ENCODE peak calls at places on chromosomes 4 and X, in five cellular contexts. L is hepatocyte, K is IMR-90, R is left lung, S is aorta. H is an unnamed sample. For H3K4me1, the result is how much of the 10 kb centered on the place peaks cover.

GRCh38 chrX:71143508-71143907 is 1.1 kb upstream of the NLGN3 start:
- DNase-seq in L (no peak), K (peak), R (no peak), S (peak), H (no peak)

GRCh38 chrX:114584983-114585842 is 1.3 kb downstream of the HTR2C start:
- DNase-seq in L (no peak), K (no peak), R (no peak), S (no peak), H (no peak)

GRCh38 chr4:72701987-72702819 is 133.2 kb upstream of the ADAMTS3 start:
- DNase-seq in L (peak), K (peak), R (no peak), S (no peak), H (peak)

GRCh38 chr4:149741186-149741831 is 74.3 kb downstream of the IQCM start:
- DNase-seq in L (no peak), K (no peak), R (no peak), S (no peak), H (no peak)

GRCh38 chr4:113837397-113837796 is 75.9 kb upstream of the CAMK2D start:
- DNase-seq in L (peak), K (peak), R (no peak), S (no peak), H (no peak)

GRCh38 chr4:118842055-118842454 is 6.1 kb upstream of the SEC24D start:
- DNase-seq in L (no peak), K (peak), R (no peak), S (no peak), H (no peak)

GRCh38 chr4:16205298-16206164 is 20.7 kb downstream of the TAPT1 start:
- DNase-seq in L (peak), K (no peak), R (no peak), S (no peak), H (no peak)

GRCh38 chr4:5143940-5144339 is 92.7 kb downstream of the STK32B start:
- DNase-seq in L (no peak), K (no peak), R (no peak), S (no peak), H (no peak)

GRCh38 chr4:15996773-15997172 is 33.8 kb upstream of the FGFBP2 start:
- DNase-seq in L (no peak), K (peak), R (no peak), S (no peak), H (no peak)

GRCh38 chr4:94457692-94458106 is 6.0 kb downstream of the PDLIM5 start:
- DNase-seq in L (no peak), K (no peak), R (no peak), S (no peak), H (peak)
- H3K4me1 ChIP-seq in L (under half), K (under half), R (under half), S (under half), H (under half)

DNA sequence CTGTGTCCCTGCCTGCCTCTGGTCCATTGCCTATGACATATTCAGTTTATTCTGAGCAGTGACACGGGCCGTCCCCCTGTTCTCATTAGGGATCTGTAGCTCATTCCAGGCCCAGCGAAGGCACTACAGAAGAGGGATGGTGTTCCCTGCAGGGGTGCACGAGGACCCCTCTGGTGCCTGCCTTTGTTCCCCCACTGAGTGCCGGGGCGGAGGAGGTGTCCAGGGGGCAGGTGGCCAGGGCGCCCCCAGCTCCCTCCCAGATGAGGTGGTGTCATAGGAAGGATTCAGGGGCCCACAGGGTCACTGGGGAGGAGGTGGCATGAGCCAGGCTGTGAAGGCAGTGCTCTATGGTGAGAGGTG is 61.0 kb downstream of the SORCS2 start:
- DNase-seq in L (no peak), K (no peak), R (no peak), S (no peak), H (no peak)
- H3K4me1 ChIP-seq in L (under half), K (under half), R (under half), S (under half), H (half or more)

GRCh38 chr4:7823416-7823824 is 116.2 kb downstream of the AFAP1 start:
- DNase-seq in L (peak), K (no peak), R (no peak), S (peak), H (no peak)
- H3K4me1 ChIP-seq in L (under half), K (under half), R (under half), S (under half), H (under half)

GRCh38 chr4:60215906-60216305 is 984.2 kb upstream of the ADGRL3 start:
- DNase-seq in L (no peak), K (no peak), R (no peak), S (no peak), H (no peak)
- H3K4me1 ChIP-seq in L (under half), K (under half), R (under half), S (under half), H (under half)

DNA sequence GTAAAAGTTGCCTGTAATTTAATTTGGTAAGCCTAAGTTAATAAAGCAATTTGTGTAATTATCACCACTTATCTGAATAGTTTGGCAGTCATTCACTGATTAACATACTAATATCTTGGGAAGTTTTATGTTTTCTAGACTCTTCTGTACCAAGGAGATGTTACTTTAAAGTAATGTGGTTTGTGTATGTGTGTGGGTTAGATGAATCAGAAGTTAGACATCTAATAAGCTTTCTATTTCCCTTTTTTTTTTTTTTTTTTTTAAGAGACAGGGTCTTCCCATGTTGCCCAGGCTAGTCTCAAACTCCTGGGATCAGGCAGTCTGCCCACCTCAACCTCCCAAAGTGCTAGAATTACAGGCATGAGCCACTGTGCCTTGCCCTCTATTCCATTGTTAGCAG is 5.3 kb downstream of the SLAIN2 start:
- DNase-seq in L (no peak), K (peak), R (no peak), S (no peak), H (no peak)
- H3K4me1 ChIP-seq in L (under half), K (under half), R (half or more), S (under half), H (under half)

GRCh38 chr4:336893-337142 is 796 bp upstream of the ZNF141 start:
- DNase-seq in L (peak), K (no peak), R (no peak), S (no peak), H (no peak)

GRCh38 chr4:337143-337931 is at the start of gene ZNF141:
- DNase-seq in L (peak), K (peak), R (peak), S (peak), H (peak)

GRCh38 chr4:336099-336892 is 1.3 kb upstream of the ZNF141 start:
- DNase-seq in L (peak), K (no peak), R (peak), S (peak), H (no peak)

GRCh38 chr4:338759-339097 is 1.1 kb downstream of the ZNF141 start:
- DNase-seq in L (no peak), K (no peak), R (no peak), S (no peak), H (no peak)

GRCh38 chr4:337932-338758 is 531 bp downstream of the ZNF141 start:
- DNase-seq in L (peak), K (peak), R (peak), S (no peak), H (peak)
- H3K4me1 ChIP-seq in L (under half), K (under half), R (under half), S (under half), H (under half)

GRCh38 chr4:10179957-10180602 is 63.5 kb upstream of the WDR1 start:
- DNase-seq in L (no peak), K (peak), R (no peak), S (no peak), H (no peak)

GRCh38 chr4:10180603-10180926 is 64.0 kb upstream of the WDR1 start:
- DNase-seq in L (no peak), K (no peak), R (no peak), S (no peak), H (peak)

GRCh38 chr4:10181745-10182445 is 65.3 kb upstream of the WDR1 start:
- DNase-seq in L (no peak), K (no peak), R (no peak), S (no peak), H (no peak)

GRCh38 chr4:10182446-10183424 is 66.1 kb upstream of the WDR1 start:
- DNase-seq in L (no peak), K (no peak), R (no peak), S (no peak), H (no peak)

GRCh38 chr4:10180927-10181744 is 64.5 kb upstream of the WDR1 start:
- DNase-seq in L (no peak), K (peak), R (no peak), S (no peak), H (peak)
- H3K4me1 ChIP-seq in L (under half), K (under half), R (under half), S (under half), H (under half)

GRCh38 chr4:140097572-140097971 is 56.4 kb downstream of the MAML3 start:
- DNase-seq in L (no peak), K (no peak), R (no peak), S (no peak), H (no peak)

GRCh38 chr4:140095694-140096482 is 58.1 kb downstream of the MAML3 start:
- DNase-seq in L (peak), K (peak), R (peak), S (peak), H (no peak)

GRCh38 chr4:140094701-140095420 is 59.1 kb downstream of the MAML3 start:
- DNase-seq in L (peak), K (peak), R (peak), S (peak), H (no peak)

GRCh38 chr4:140096921-140097320 is 57.1 kb downstream of the MAML3 start:
- DNase-seq in L (no peak), K (peak), R (no peak), S (no peak), H (no peak)

DNA sequence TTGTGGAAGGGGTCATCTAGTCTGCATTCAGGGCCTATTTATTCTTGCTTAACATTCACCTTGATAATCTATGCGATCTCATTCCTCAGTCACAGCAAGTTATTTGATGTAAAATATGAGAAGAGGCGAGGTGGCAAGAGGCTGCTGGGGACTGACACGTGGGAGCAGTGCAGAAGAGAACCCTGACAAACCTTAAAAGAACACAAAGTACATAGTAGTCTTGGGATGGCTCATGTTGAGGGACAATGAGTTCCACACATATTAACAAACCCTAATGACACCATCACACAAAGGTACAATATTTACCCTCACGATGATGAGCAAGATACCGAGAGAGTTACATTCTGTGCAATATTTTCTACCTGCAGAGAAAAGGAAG is 57.5 kb downstream of the MAML3 start:
- DNase-seq in L (no peak), K (no peak), R (no peak), S (no peak), H (no peak)
- H3K4me1 ChIP-seq in L (half or more), K (under half), R (half or more), S (under half), H (under half)

DNA sequence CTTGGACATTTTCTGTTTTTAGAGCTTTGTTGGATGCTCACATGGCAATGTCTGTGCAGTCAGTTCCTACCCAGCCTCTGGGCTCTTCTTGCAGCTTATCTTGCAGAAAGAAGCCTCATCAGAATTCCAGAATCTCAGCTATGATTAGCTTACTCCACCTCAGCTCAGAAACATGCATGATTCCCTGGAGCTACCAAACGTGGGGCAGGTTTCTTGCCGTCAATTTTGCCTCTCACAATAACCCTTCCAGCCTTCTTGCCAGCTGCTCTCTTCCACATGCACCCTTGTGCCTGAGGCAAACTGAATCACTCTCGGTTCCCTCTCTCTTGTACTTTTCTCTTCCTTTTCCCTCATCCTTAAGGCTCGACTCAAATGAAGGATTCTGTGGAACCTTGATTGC is 141.4 kb downstream of the PTTG2 start:
- DNase-seq in L (no peak), K (peak), R (no peak), S (no peak), H (no peak)
- H3K4me1 ChIP-seq in L (under half), K (under half), R (under half), S (under half), H (under half)